ENCODE peak calls at places on chromosomes 2 and 18, in four cellular contexts. P, B, N and I are unnamed samples.

GRCh38 chr2:116510117-116510671 is 1304.3 kb upstream of the DDX18 start:
- DNase-seq in P (no peak), B (no peak), N (peak; percentile 1), I (no peak)

GRCh38 chr18:59744271-59744721 is 47.1 kb upstream of the CCBE1 start:
- DNase-seq in P (no peak), B (no peak), N (no peak), I (no peak)

GRCh38 chr18:2515408-2515807 is 55.9 kb downstream of the METTL4 start:
- DNase-seq in P (no peak), B (no peak), N (no peak), I (no peak)

GRCh38 chr18:59070181-59070912 is 69.3 kb upstream of the SEC11C start:
- DNase-seq in P (no peak), B (peak; percentile 58), N (peak; percentile 67), I (peak; percentile 41)

GRCh38 chr2:143128681-143129580 is at the start of gene ARHGAP15:
- DNase-seq in P (peak; percentile 85), B (peak; percentile 26), N (peak; percentile 44), I (peak; percentile 68)

GRCh38 chr2:43024515-43024962 is 201.9 kb downstream of the ZFP36L2 start:
- DNase-seq in P (no peak), B (peak; percentile 51), N (peak; percentile 79), I (peak; percentile 61)

GRCh38 chr2:240886678-240887574 is 9.0 kb downstream of the MAB21L4 start:
- DNase-seq in P (no peak), B (no peak), N (no peak), I (no peak)

GRCh38 chr2:202115385-202116060 is 42.5 kb downstream of the KIAA2012 start:
- DNase-seq in P (no peak), B (no peak), N (no peak), I (no peak)

GRCh38 chr2:37775908-37776250 is 104.4 kb upstream of the CDC42EP3 start:
- DNase-seq in P (no peak), B (no peak), N (no peak), I (no peak)

GRCh38 chr2:28558421-28558820 is 62.6 kb downstream of the PLB1 start:
- DNase-seq in P (no peak), B (no peak), N (no peak), I (no peak)

GRCh38 chr2:139142252-139142651 is 362.1 kb upstream of the NXPH2 start:
- DNase-seq in P (no peak), B (no peak), N (peak; percentile 12), I (no peak)

GRCh38 chr2:234241656-234242445 is 191.3 kb downstream of the SPP2 start:
- DNase-seq in P (no peak), B (no peak), N (no peak), I (no peak)

GRCh38 chr2:178315488-178315948 is 121.2 kb downstream of the OSBPL6 start:
- DNase-seq in P (no peak), B (no peak), N (peak; percentile 56), I (no peak)

GRCh38 chr2:118850171-118850900 is 2.9 kb upstream of the EN1 start:
- DNase-seq in P (no peak), B (no peak), N (no peak), I (no peak)

GRCh38 chr2:240481720-240482119 is 46.3 kb downstream of the GPC1 start:
- DNase-seq in P (no peak), B (no peak), N (no peak), I (no peak)

GRCh38 chr2:229610871-229611270 is 103.5 kb downstream of the DNER start:
- DNase-seq in P (no peak), B (no peak), N (no peak), I (no peak)

GRCh38 chr2:27233341-27233740 is 16.2 kb downstream of the CAD start:
- DNase-seq in P (no peak), B (no peak), N (no peak), I (no peak)

GRCh38 chr2:180983468-180984388 is 3.3 kb downstream of the UBE2E3 start:
- DNase-seq in P (no peak), B (no peak), N (peak; percentile 64), I (peak; percentile 57)

GRCh38 chr2:102278720-102279390 is 32.5 kb upstream of the IL1RL1 start:
- DNase-seq in P (no peak), B (no peak), N (no peak), I (peak; percentile 38)

GRCh38 chr2:126655500-126656310 is at the start of gene GYPC:
- DNase-seq in P (no peak), B (peak; percentile 58), N (peak; percentile 85), I (peak; percentile 63)

GRCh38 chr18:69789794-69790193 is 157.9 kb downstream of the CD226 start:
- DNase-seq in P (no peak), B (no peak), N (no peak), I (no peak)

GRCh38 chr18:48290162-48290926 is 118.8 kb downstream of the ZBTB7C start:
- DNase-seq in P (no peak), B (no peak), N (no peak), I (no peak)

GRCh38 chr2:231940795-231941194 is 14.6 kb upstream of the NPPC start:
- DNase-seq in P (no peak), B (no peak), N (no peak), I (no peak)

GRCh38 chr18:77218642-77219041 is 31.0 kb upstream of the GALR1 start:
- DNase-seq in P (no peak), B (no peak), N (no peak), I (peak; percentile 64)

GRCh38 chr2:24410976-24411375 is 50.6 kb upstream of the ITSN2 start:
- DNase-seq in P (no peak), B (no peak), N (no peak), I (no peak)

GRCh38 chr2:121777699-121778058 is 22.2 kb downstream of the TSN start:
- DNase-seq in P (no peak), B (no peak), N (no peak), I (no peak)
- TF ChIP-seq SPI1 in P (no peak), B (no peak), N (no peak), I (no peak)

DNA sequence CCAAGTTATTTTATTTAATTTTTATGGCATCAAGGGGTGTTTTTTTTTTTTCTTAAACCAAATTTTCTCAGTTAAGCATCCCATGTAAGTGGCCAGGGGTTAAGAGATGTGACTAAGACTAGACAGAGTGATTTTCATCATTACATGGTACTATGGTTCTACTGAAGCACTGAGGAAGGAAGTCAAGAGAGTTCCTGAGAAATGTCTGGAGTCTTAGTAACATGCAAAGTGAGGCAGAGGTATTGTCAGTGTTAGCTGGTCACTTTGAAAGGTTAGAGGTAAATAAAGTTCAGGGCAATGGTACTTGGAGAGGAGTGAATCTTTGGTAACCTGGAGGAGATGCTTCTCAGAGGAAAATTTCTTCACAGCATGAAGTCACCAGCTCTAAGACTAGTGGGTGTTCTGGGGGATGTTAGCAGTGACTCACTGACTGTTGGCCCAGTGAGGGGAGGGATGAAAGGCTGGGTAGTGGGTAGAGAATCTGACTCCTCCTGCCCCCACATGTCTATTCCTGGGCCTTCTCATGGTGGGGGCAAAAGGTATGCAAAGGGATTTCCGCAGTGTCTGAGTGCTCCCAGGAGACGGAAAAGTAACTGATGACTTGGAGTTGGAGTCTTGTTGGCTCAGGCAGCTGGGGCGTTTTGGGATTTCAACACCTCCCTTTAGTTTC is 23.3 kb upstream of the IL1RN start:
- DNase-seq in P (no peak), B (no peak), N (no peak), I (no peak)
- TF ChIP-seq SPI1 in P (no peak), B (no peak), N (no peak), I (no peak)

GRCh38 chr2:224938670-224939309 is 103.5 kb downstream of the DOCK10 start:
- DNase-seq in P (no peak), B (no peak), N (no peak), I (no peak)
- TF ChIP-seq SPI1 in P (peak; percentile 54), B (peak; percentile 42), N (no peak), I (no peak)

GRCh38 chr2:5980351-5981054 is 288.3 kb downstream of the SOX11 start:
- DNase-seq in P (no peak), B (no peak), N (no peak), I (no peak)
- TF ChIP-seq SPI1 in P (no peak), B (no peak), N (no peak), I (no peak)

DNA sequence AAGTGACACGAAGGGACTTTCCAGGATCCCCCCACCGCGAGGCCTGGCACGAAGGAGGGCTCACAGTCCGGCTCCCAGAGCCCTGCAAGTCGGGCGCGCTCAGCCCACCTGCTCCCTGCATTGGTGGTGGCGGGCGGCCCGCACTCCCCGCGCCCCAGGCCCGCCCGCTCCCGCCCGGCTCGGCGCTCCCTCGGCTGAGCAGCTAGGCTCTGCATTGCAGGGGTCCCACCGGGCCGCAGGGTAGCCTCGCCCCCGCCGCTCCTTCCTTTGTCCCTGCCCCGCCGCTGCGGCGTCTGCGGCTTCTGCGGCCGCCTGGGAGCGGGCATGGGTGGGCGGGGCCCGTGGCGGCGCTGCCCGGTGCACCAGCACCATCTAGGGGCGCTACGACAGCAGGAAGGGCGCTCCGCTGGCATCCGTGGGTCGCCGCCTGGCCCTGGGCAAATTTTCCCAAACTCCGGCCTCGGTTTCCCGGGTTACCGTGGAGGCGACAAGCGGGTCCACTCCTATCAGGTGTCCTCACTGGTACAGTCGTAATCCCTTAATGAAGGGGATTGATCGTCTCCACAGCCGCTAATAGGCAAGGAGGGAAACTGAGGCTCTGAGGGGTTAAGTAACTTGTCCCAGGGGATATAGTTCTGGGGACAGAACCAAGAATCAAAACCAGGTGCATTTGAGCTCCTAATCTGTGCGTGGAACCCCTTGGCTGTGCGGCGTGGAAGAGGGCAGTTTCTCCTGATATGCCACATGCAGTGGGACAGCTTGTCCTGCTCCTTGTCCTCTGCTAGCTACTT is 157.4 kb downstream of the CYRIA start:
- DNase-seq in P (no peak), B (peak; percentile 5), N (peak; percentile 23), I (no peak)
- TF ChIP-seq SPI1 in P (no peak), B (no peak), N (no peak), I (no peak)